ENCODE peak calls at places on chromosomes 7 and 10, in five cellular contexts. One of them, this sample, is unnamed.

GRCh38 chr7:92360387-92360786 is 86.9 kb upstream of the GATAD1 start:
- DNase-seq in anterior cingulate cortex: no peak
- DNase-seq in stimulated activated CD4-positive, alpha-beta T cell treated with anti-CD3 and anti-CD28 coated beads, Interleukin-4, amount 100 ng/mL, for 4 hours: no peak
- DNase-seq in endothelial cell: no peak
- DNase-seq in activated naive CD4-positive, alpha-beta T cell: no peak
- DNase-seq in this sample: no peak

GRCh38 chr7:87627634-87627994 is 584 bp upstream of the RUNDC3B start:
- DNase-seq in anterior cingulate cortex: no peak
- DNase-seq in stimulated activated CD4-positive, alpha-beta T cell treated with anti-CD3 and anti-CD28 coated beads, Interleukin-4, amount 100 ng/mL, for 4 hours: peak
- DNase-seq in endothelial cell: peak
- DNase-seq in activated naive CD4-positive, alpha-beta T cell: no peak
- DNase-seq in this sample: no peak

GRCh38 chr7:37442268-37442667 is 6.4 kb downstream of the ELMO1 start:
- DNase-seq in anterior cingulate cortex: no peak
- DNase-seq in stimulated activated CD4-positive, alpha-beta T cell treated with anti-CD3 and anti-CD28 coated beads, Interleukin-4, amount 100 ng/mL, for 4 hours: no peak
- DNase-seq in endothelial cell: no peak
- DNase-seq in activated naive CD4-positive, alpha-beta T cell: no peak
- DNase-seq in this sample: no peak

GRCh38 chr10:90133606-90134005 is 432.2 kb downstream of the KIF20B start:
- DNase-seq in anterior cingulate cortex: no peak
- DNase-seq in stimulated activated CD4-positive, alpha-beta T cell treated with anti-CD3 and anti-CD28 coated beads, Interleukin-4, amount 100 ng/mL, for 4 hours: no peak
- DNase-seq in endothelial cell: no peak
- DNase-seq in activated naive CD4-positive, alpha-beta T cell: no peak
- DNase-seq in this sample: no peak

GRCh38 chr7:129779602-129780256 is 168.2 kb downstream of the NRF1 start:
- DNase-seq in anterior cingulate cortex: no peak
- DNase-seq in stimulated activated CD4-positive, alpha-beta T cell treated with anti-CD3 and anti-CD28 coated beads, Interleukin-4, amount 100 ng/mL, for 4 hours: peak
- DNase-seq in endothelial cell: no peak
- DNase-seq in activated naive CD4-positive, alpha-beta T cell: no peak
- DNase-seq in this sample: no peak

GRCh38 chr7:123883154-123883553 is 38.2 kb downstream of the HYAL4 start:
- DNase-seq in anterior cingulate cortex: no peak
- DNase-seq in stimulated activated CD4-positive, alpha-beta T cell treated with anti-CD3 and anti-CD28 coated beads, Interleukin-4, amount 100 ng/mL, for 4 hours: no peak
- DNase-seq in endothelial cell: no peak
- DNase-seq in activated naive CD4-positive, alpha-beta T cell: no peak
- DNase-seq in this sample: no peak

GRCh38 chr7:1883834-1884582 is 213.9 kb downstream of the ELFN1 start:
- DNase-seq in anterior cingulate cortex: no peak
- DNase-seq in stimulated activated CD4-positive, alpha-beta T cell treated with anti-CD3 and anti-CD28 coated beads, Interleukin-4, amount 100 ng/mL, for 4 hours: no peak
- DNase-seq in endothelial cell: no peak
- DNase-seq in activated naive CD4-positive, alpha-beta T cell: no peak
- DNase-seq in this sample: no peak

GRCh38 chr10:42975005-42975493 is 101.8 kb upstream of the RET start:
- DNase-seq in anterior cingulate cortex: no peak
- DNase-seq in stimulated activated CD4-positive, alpha-beta T cell treated with anti-CD3 and anti-CD28 coated beads, Interleukin-4, amount 100 ng/mL, for 4 hours: no peak
- DNase-seq in endothelial cell: no peak
- DNase-seq in activated naive CD4-positive, alpha-beta T cell: no peak
- DNase-seq in this sample: no peak

GRCh38 chr10:127349737-127350136 is 153.3 kb upstream of the INSYN2A start:
- DNase-seq in anterior cingulate cortex: no peak
- DNase-seq in stimulated activated CD4-positive, alpha-beta T cell treated with anti-CD3 and anti-CD28 coated beads, Interleukin-4, amount 100 ng/mL, for 4 hours: no peak
- DNase-seq in endothelial cell: no peak
- DNase-seq in activated naive CD4-positive, alpha-beta T cell: no peak
- DNase-seq in this sample: no peak